ENCODE peak calls at places on chromosomes 3 and 15, in four cellular contexts. M is HL-60, L is H1, O is SK-N-SH. E is an unnamed sample.

GRCh38 chr3:138936763-138937689 is 9.9 kb downstream of the FOXL2 start:
- DNase-seq in M (no peak), L (no peak), O (peak), E (no peak)

GRCh38 chr15:75043509-75044257 is 20.3 kb downstream of the PPCDC start:
- DNase-seq in O (no peak), L (no peak), M (peak), E (peak)

GRCh38 chr3:151794080-151794479 is 19.8 kb upstream of the AADAC start:
- DNase-seq in M (no peak), O (no peak), L (no peak), E (no peak)

GRCh38 chr3:119365418-119365817 is 71.2 kb downstream of the ARHGAP31 start:
- DNase-seq in O (peak), L (no peak), M (no peak), E (no peak)

GRCh38 chr3:71018794-71019193 is 564.7 kb downstream of the FOXP1 start:
- DNase-seq in O (no peak), M (no peak), L (no peak), E (no peak)

GRCh38 chr3:64321747-64322146 is 96.5 kb upstream of the PRICKLE2 start:
- DNase-seq in O (no peak), M (no peak), L (no peak), E (no peak)

GRCh38 chr3:70849911-70850699 is 537.7 kb upstream of the MDFIC2 start:
- DNase-seq in L (no peak), O (no peak), M (no peak), E (no peak)

GRCh38 chr3:64222501-64222900 is 2.8 kb downstream of the PRICKLE2 start:
- DNase-seq in M (no peak), L (no peak), O (no peak), E (no peak)

GRCh38 chr15:70791248-70791647 is 27.9 kb upstream of the UACA start:
- DNase-seq in M (no peak), L (no peak), O (no peak), E (no peak)

GRCh38 chr3:26484140-26484539 is 138.4 kb upstream of the LRRC3B start:
- DNase-seq in L (peak), O (peak), M (no peak), E (no peak)

GRCh38 chr3:58332575-58333179 is at the start of gene PXK:
- DNase-seq in O (peak), M (no peak), L (peak), E (no peak)

GRCh38 chr3:180420016-180420415 is 181.9 kb upstream of the TTC14 start:
- DNase-seq in O (no peak), L (no peak), M (no peak), E (no peak)

GRCh38 chr3:167691366-167691765 is 37.6 kb upstream of the WDR49 start:
- DNase-seq in M (no peak), L (no peak), O (no peak), E (peak)

GRCh38 chr15:35281515-35281914 is 196.4 kb upstream of the NANOGP8 start:
- DNase-seq in L (no peak), M (no peak), O (no peak), E (no peak)

GRCh38 chr15:50418041-50418583 is 6.1 kb upstream of the USP8 start:
- DNase-seq in M (no peak), L (no peak), O (no peak), E (no peak)

GRCh38 chr15:48411971-48412591 is 80.9 kb downstream of the DUT start:
- DNase-seq in L (no peak), M (no peak), O (no peak), E (no peak)

GRCh38 chr3:173750591-173750990 is 353.0 kb downstream of the NLGN1 start:
- DNase-seq in M (no peak), O (no peak), L (no peak), E (no peak)

GRCh38 chr15:101043911-101044624 is 124.9 kb downstream of the LRRK1 start:
- DNase-seq in O (no peak), L (peak), M (no peak), E (no peak)

GRCh38 chr15:100147828-100148227 is 193.9 kb downstream of the ADAMTS17 start:
- DNase-seq in M (no peak), O (no peak), L (no peak), E (no peak)

GRCh38 chr3:86958534-86958933 is 32.4 kb downstream of the VGLL3 start:
- DNase-seq in O (no peak), L (no peak), M (no peak), E (no peak)

DNA sequence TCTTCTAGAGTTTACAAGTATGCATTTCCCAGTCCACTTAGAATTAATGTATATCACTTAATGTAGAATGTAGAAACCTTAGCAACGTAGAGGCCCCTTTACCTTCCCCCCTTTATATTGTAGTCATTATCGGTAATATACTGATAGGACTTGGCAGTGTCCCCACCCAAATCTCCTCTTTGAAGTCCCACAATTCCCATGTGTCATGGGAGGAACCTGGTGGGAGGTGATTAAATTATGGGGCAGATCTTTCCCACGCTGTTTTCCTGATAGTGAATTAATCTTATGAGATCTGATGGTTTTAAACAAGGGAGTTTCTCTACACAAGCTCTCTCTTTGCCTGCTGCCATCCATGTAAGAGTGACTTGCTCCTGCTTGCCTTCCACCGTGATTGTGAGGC is 31.0 kb downstream of the ARL8B start:
- DNase-seq in M (no peak), L (no peak), O (no peak), E (no peak)
- TF ChIP-seq GABPA in M (no peak), L (no peak), O (no peak), E (no peak)

DNA sequence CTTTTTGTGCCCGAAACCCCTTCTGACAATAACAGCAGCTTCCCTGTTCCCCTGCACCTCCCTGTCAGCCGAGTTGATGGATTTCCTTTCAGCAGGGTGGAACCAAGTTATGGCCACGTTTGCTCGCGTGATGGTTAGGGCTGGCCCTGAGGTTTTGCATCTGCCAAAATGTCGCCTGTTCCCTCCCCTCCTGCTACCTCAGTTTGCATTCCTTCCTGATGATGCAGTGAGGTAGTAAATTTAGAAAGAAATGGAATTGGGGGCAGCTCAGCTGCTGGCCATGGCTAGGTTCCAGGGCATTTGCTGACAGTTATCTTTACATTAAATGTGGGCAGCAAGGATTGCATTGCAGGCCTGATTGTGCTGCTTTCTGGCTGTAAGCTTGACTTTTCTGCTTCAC is 13.2 kb downstream of the LIMD1 start:
- DNase-seq in M (no peak), O (no peak), L (no peak), E (no peak)
- TF ChIP-seq GABPA in M (no peak), O (no peak), L (no peak), E (no peak)

DNA sequence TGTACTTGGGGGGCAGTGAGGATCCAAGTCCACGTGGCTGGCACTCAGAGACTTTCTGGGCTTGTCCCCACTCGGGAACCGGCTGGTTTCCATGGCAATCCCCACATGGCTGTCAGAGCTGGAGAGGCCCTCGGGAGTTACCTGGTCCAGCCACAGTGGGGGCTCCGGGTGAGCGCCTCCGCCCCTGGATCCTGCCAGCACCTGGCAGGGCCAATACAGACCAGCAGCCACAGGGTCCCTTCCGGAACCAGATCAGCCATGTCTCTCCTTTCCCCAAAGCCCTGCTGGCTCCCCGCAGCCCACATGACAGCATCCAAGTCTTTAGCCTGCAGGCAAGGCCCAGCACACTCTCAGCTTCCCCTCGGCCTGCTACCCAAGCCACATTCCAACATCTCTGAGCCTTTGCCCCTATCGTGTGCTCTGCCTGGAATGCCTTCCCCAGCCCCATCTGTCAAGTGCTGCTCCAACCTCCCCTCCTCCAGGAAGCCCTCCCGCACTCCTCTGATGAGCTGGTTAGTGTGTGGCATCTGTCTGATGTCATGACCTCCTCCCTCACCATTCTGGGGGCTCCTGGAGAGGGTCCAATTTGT is 8.6 kb downstream of the PLXND1 start:
- DNase-seq in L (no peak), O (no peak), M (no peak), E (no peak)
- TF ChIP-seq GABPA in L (no peak), O (no peak), M (no peak), E (no peak)

DNA sequence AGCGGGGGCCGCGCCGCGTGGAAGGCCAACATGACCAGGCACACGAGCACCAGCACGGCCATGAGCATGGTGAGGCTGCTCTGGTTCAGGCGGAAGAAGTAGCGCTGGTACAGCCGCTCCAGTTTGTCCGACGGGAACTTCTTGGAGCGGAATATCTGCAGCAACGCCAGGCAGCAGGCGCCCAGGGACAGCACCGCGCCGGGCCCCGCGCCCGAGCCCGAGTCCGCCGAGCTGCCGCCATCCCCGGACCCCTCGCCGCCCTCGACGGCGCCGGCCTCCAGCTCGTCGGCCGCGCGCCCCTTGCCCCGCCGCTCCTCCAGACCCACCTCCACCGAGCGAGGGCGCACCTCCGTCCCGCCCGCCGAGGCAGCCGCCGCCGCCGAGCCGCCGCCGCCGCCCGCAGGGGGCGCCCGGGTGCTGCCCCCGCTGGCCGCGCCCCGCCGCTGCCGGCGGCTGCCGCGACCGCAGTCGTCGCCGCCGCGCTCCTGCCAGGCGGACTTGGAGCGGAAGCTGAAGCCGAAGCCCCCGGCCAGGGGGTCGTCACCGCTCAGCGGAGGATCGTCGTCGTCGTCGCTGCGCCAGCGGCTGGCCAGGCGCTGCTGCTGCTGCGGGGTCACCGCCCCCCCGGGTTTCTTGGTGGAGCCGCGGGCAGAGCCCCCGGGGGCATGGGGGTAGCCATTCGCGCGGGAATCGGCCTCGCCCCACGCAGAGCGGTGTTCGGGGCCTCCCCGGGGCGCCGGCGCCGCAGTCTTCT is 964 bp downstream of the ADCY5 start:
- DNase-seq in L (peak), O (peak), M (no peak), E (no peak)
- TF ChIP-seq GABPA in L (no peak), O (no peak), M (no peak), E (no peak)

GRCh38 chr3:188365978-188366698 is 212.2 kb downstream of the LPP start:
- DNase-seq in O (no peak), M (no peak), L (no peak), E (no peak)

GRCh38 chr3:188369526-188369925 is 215.6 kb downstream of the LPP start:
- DNase-seq in O (no peak), L (no peak), M (no peak), E (no peak)

GRCh38 chr3:188367741-188368140 is 213.8 kb downstream of the LPP start:
- DNase-seq in L (no peak), O (no peak), M (no peak), E (no peak)

GRCh38 chr3:188365184-188365583 is 211.2 kb downstream of the LPP start:
- DNase-seq in O (no peak), L (no peak), M (no peak), E (no peak)

DNA sequence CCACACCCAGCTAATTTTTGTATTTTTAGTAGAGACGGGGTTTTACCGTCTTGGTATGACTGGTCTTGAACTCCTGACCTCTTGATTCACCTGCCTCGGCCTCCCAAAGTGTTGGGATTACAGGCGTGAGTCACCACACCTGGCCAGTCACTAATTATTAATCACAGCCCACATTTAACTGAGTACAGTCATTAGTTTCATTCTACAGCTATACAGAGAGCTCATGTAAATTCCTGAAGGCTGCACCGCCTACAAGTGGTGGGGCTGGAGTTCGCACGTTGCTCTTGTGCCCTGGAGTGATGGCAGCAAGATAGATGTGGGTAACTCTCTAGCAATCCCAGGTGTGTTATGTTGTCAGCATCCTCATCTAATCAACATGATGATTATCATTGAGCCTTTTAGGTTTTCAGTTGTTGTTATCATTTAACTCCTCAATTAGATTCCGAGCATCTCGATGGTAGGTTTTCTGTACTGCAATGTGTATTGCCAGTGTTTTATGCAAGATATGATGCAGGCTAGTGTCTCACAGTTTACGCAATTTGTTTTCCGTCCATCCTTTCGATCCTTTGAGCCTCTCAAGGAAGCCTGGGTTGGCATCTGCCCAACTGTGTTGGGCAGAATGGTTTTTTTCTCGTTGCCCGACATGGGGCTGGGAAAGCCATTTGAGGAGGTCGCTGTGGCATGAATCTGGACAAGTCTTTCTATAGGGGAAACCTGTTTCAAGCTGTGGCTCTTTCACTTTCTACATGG is 216.3 kb downstream of the LPP start:
- DNase-seq in M (no peak), L (no peak), O (no peak), E (no peak)
- TF ChIP-seq GABPA in M (no peak), L (no peak), O (no peak), E (no peak)

E was measured in GM12878.